ENCODE peak calls at places on chromosomes 7 and 10, in eight cellular contexts. J is lower lobe of right lung; C is naive thymus-derived CD4-positive, alpha-beta T cell; T is psoas muscle; D is suprapubic skin; A is GM23248; X is hepatocyte; U is neuronal stem cell. V is an unnamed sample.

GRCh38 chr7:44083796-44084195 is 1.5 kb upstream of the POLM start:
- DNase-seq in J (peak; percentile 20), C (no peak), T (peak; percentile 25), D (no peak), A (no peak), X (no peak), U (no peak), V (no peak)

GRCh38 chr7:112137141-112138101 is 68.8 kb downstream of the DOCK4 start:
- DNase-seq in J (no peak), C (no peak), T (no peak), D (no peak), A (no peak), X (no peak), U (no peak), V (no peak)

GRCh38 chr10:116722736-116723427 is 19.5 kb downstream of the HSPA12A start:
- DNase-seq in J (no peak), C (no peak), T (no peak), D (peak; percentile 31), A (no peak), X (no peak), U (no peak), V (no peak)

GRCh38 chr7:153022796-153023592 is 263.4 kb downstream of the ACTR3B start:
- DNase-seq in J (no peak), C (no peak), T (no peak), D (no peak), A (no peak), X (no peak), U (no peak), V (no peak)

GRCh38 chr7:116582164-116582732 is 57.4 kb downstream of the CAV1 start:
- DNase-seq in J (no peak), C (no peak), T (no peak), D (no peak), A (peak; percentile 87), X (no peak), U (no peak), V (no peak)

GRCh38 chr7:108406474-108406873 is 49.8 kb downstream of the NRCAM start:
- DNase-seq in J (no peak), C (no peak), T (no peak), D (no peak), A (peak; percentile 29), X (peak; percentile 30), U (no peak), V (no peak)

GRCh38 chr10:107806006-107806405 is 641.5 kb upstream of the SORCS1 start:
- DNase-seq in J (no peak), C (no peak), T (no peak), D (no peak), A (no peak), X (no peak), U (peak; percentile 9), V (no peak)

GRCh38 chr10:110007701-110008517 is at the start of gene ADD3:
- DNase-seq in J (peak; percentile 93), C (peak; percentile 90), T (peak; percentile 96), D (peak; percentile 97), A (peak; percentile 98), X (peak; percentile 99), U (peak; percentile 98), V (peak; percentile 84)

GRCh38 chr7:93690021-93690420 is 115.5 kb upstream of the CALCR start:
- DNase-seq in J (no peak), C (no peak), T (no peak), D (no peak), A (no peak), X (no peak), U (peak; percentile 2), V (no peak)

GRCh38 chr7:146321301-146321700 is 204.7 kb downstream of the CNTNAP2 start:
- DNase-seq in J (no peak), C (no peak), T (no peak), D (no peak), A (no peak), X (no peak), U (peak; percentile 24), V (no peak)

GRCh38 chr10:18260308-18260971 is 120.2 kb downstream of the CACNB2 start:
- DNase-seq in J (no peak), C (no peak), T (no peak), D (no peak), A (peak; percentile 21), X (no peak), U (no peak), V (no peak)

GRCh38 chr7:47783456-47784240 is 164.6 kb downstream of the PKD1L1 start:
- DNase-seq in J (no peak), C (no peak), T (no peak), D (no peak), A (peak; percentile 94), X (peak; percentile 71), U (no peak), V (no peak)

GRCh38 chr7:46854958-46855473 is 726.9 kb downstream of the TNS3 start:
- DNase-seq in J (no peak), C (no peak), T (no peak), D (no peak), A (peak; percentile 86), X (no peak), U (no peak), V (no peak)

GRCh38 chr7:19519443-19519977 is 189.3 kb downstream of the POLR1F start:
- DNase-seq in J (no peak), C (no peak), T (no peak), D (no peak), A (peak; percentile 37), X (no peak), U (no peak), V (no peak)

GRCh38 chr7:79734158-79734557 is 280.7 kb upstream of the MAGI2 start:
- DNase-seq in J (no peak), C (no peak), T (no peak), D (no peak), A (no peak), X (no peak), U (no peak), V (no peak)

GRCh38 chr10:49367600-49367999 is 28.3 kb downstream of the DRGX start:
- DNase-seq in J (no peak), C (no peak), T (no peak), D (no peak), A (peak; percentile 25), X (no peak), U (no peak), V (no peak)

GRCh38 chr7:36303202-36304098 is 86.2 kb upstream of the ANLN start:
- DNase-seq in J (peak; percentile 85), C (no peak), T (peak; percentile 94), D (peak; percentile 93), A (peak; percentile 100), X (peak; percentile 85), U (no peak), V (no peak)

GRCh38 chr10:87760195-87760905 is 57.7 kb downstream of the ATAD1 start:
- DNase-seq in J (no peak), C (no peak), T (no peak), D (no peak), A (no peak), X (no peak), U (no peak), V (no peak)

GRCh38 chr10:47031953-47032465 is 120.8 kb downstream of the PTPN20 start:
- DNase-seq in J (no peak), C (no peak), T (no peak), D (peak; percentile 74), A (peak; percentile 90), X (no peak), U (no peak), V (no peak)

GRCh38 chr10:67306588-67307205 is 380.9 kb downstream of the LRRTM3 start:
- DNase-seq in J (no peak), C (no peak), T (no peak), D (no peak), A (peak; percentile 29), X (peak; percentile 40), U (peak; percentile 8), V (peak; percentile 31)

GRCh38 chr7:75993689-75994387 is 557 bp downstream of the TMEM120A start:
- DNase-seq in J (peak; percentile 65), C (no peak), T (peak; percentile 88), D (peak; percentile 86), A (peak; percentile 77), X (peak; percentile 85), U (peak; percentile 65), V (no peak)

GRCh38 chr10:77872947-77873557 is 53.5 kb downstream of the DLG5 start:
- DNase-seq in J (no peak), C (no peak), T (no peak), D (no peak), A (no peak), X (no peak), U (no peak), V (no peak)
- H3K4me1 ChIP-seq in J (peaks cover 24% of the 10 kb centered on the region), C (peaks cover 14% of the 10 kb centered on the region), T (peaks cover 17% of the 10 kb centered on the region), D (peaks cover 72% of the 10 kb centered on the region), A (peaks cover 28% of the 10 kb centered on the region), X (peaks cover 34% of the 10 kb centered on the region), U (peaks cover 23% of the 10 kb centered on the region), V (peaks cover 2% of the 10 kb centered on the region)

GRCh38 chr10:23804125-23804524 is 365.2 kb downstream of the OTUD1 start:
- DNase-seq in J (no peak), C (no peak), T (no peak), D (no peak), A (no peak), X (no peak), U (no peak), V (no peak)
- H3K36me3 ChIP-seq in J (no peaks in the 10 kb centered on the region), C (no peaks in the 10 kb centered on the region), T (no peaks in the 10 kb centered on the region), D (no peaks in the 10 kb centered on the region), A (no peaks in the 10 kb centered on the region), X (no peaks in the 10 kb centered on the region), U (no peaks in the 10 kb centered on the region), V (no peaks in the 10 kb centered on the region)

GRCh38 chr7:55083206-55083605 is 64.4 kb downstream of the EGFR start:
- DNase-seq in J (no peak), C (no peak), T (no peak), D (no peak), A (peak; percentile 55), X (no peak), U (no peak), V (no peak)
- H3K4me1 ChIP-seq in J (peaks cover 62% of the 10 kb centered on the region), C (no peaks in the 10 kb centered on the region), T (peaks cover 37% of the 10 kb centered on the region), D (peaks cover 70% of the 10 kb centered on the region), A (peaks cover 44% of the 10 kb centered on the region), X (peaks cover 39% of the 10 kb centered on the region), U (peaks cover 7% of the 10 kb centered on the region), V (peaks cover 3% of the 10 kb centered on the region)

GRCh38 chr7:151468214-151469023 is 28.5 kb upstream of the CRYGN start:
- DNase-seq in J (no peak), C (no peak), T (no peak), D (no peak), A (no peak), X (no peak), U (no peak), V (no peak)

GRCh38 chr7:151461942-151462230 is 21.9 kb upstream of the CRYGN start:
- DNase-seq in J (no peak), C (no peak), T (no peak), D (no peak), A (no peak), X (no peak), U (no peak), V (no peak)

GRCh38 chr7:151462306-151462779 is 22.4 kb upstream of the CRYGN start:
- DNase-seq in J (no peak), C (no peak), T (no peak), D (no peak), A (no peak), X (no peak), U (no peak), V (no peak)

GRCh38 chr7:151461096-151461941 is 21.4 kb upstream of the CRYGN start:
- DNase-seq in J (no peak), C (no peak), T (no peak), D (peak; percentile 57), A (no peak), X (no peak), U (no peak), V (no peak)

DNA sequence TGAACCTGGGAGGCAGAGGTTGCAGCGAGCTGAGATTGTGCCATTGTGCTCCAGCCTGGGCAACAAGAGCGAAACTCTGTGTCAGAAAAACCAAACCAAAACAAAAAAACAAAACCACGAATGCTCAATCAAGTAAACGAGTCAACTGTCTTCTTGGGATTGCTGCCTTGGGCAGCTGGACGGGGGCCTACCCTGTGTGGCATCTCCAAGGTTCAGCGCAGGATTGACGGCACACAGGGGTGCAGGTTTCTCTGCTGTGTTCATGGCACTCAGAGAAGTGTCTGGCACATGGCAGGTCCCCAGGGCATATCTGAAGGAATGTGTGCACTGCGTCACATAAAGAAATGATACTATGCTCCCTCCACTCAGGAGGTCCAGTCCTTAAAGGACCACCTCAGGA is 25.2 kb upstream of the CRYGN start:
- DNase-seq in J (no peak), C (no peak), T (no peak), D (no peak), A (no peak), X (no peak), U (no peak), V (no peak)
- H3K36me3 ChIP-seq in J (peaks cover 61% of the 10 kb centered on the region), C (no peaks in the 10 kb centered on the region), T (peaks cover 9% of the 10 kb centered on the region), D (peaks cover 57% of the 10 kb centered on the region), A (peaks cover 43% of the 10 kb centered on the region), X (peaks cover 3% of the 10 kb centered on the region), U (peaks cover 31% of the 10 kb centered on the region), V (peaks cover 15% of the 10 kb centered on the region)